ENCODE peak calls at places on chromosomes 16 and 17, in six cellular contexts. I is substantia nigra; K is lower leg skin; S is H54; P is activated T-helper 1 cell treated with anti-CD3 and anti-CD28 coated beads, Interleukin-2, amount 50 U/mL, for 16 hours; Y is ureter. V is an unnamed sample.

GRCh38 chr17:47324224-47325020 is 667 bp downstream of the EFCAB13 start:
- DNase-seq in I (peak; percentile 46), S (no peak), P (peak; percentile 7), K (peak; percentile 52), Y (peak; percentile 59), V (no peak)

GRCh38 chr17:77142689-77143088 is 1.9 kb downstream of the SEC14L1 start:
- DNase-seq in K (no peak), P (no peak), S (no peak), I (no peak), Y (no peak), V (no peak)

GRCh38 chr17:48704521-48704920 is 17.8 kb downstream of the PRAC1 start:
- DNase-seq in S (no peak), P (no peak), I (no peak), Y (no peak), K (no peak), V (no peak)

GRCh38 chr16:754208-755097 is 6.1 kb upstream of the MSLN start:
- DNase-seq in I (no peak), K (no peak), Y (no peak), P (no peak), S (no peak), V (no peak)

GRCh38 chr17:77375917-77376651 is 235.3 kb downstream of the SEC14L1 start:
- DNase-seq in Y (no peak), P (peak; percentile 43), S (no peak), I (no peak), K (no peak), V (no peak)

GRCh38 chr16:47110939-47111338 is 32.8 kb downstream of the NETO2 start:
- DNase-seq in Y (no peak), K (no peak), I (no peak), P (no peak), S (no peak), V (no peak)

GRCh38 chr16:86525696-86526095 is 15.4 kb downstream of the FOXF1 start:
- DNase-seq in Y (no peak), K (no peak), P (no peak), I (no peak), S (no peak), V (no peak)

GRCh38 chr17:54172654-54173316 is 350.1 kb downstream of the KIF2B start:
- DNase-seq in I (no peak), P (no peak), S (no peak), K (no peak), Y (no peak), V (no peak)

GRCh38 chr17:4499431-4500187 is 928 bp downstream of the SPNS2 start:
- DNase-seq in S (no peak), P (no peak), K (no peak), I (peak; percentile 38), Y (no peak), V (no peak)

GRCh38 chr17:2792541-2793169 is 3.6 kb upstream of the RAP1GAP2 start:
- DNase-seq in Y (no peak), P (peak; percentile 50), K (no peak), S (no peak), I (no peak), V (peak; percentile 80)

GRCh38 chr16:5578980-5579379 is 481.4 kb upstream of the EEF2KMT start:
- DNase-seq in P (no peak), K (no peak), I (no peak), S (no peak), Y (no peak), V (no peak)

GRCh38 chr16:50548659-50549560 is 714 bp downstream of the NKD1 start:
- DNase-seq in Y (no peak), K (no peak), S (no peak), P (no peak), I (no peak), V (no peak)

GRCh38 chr17:68290268-68290954 is 516 bp downstream of the SLC16A6 start:
- DNase-seq in Y (peak; percentile 56), S (no peak), I (no peak), P (peak; percentile 52), K (no peak), V (peak; percentile 61)

GRCh38 chr16:66058181-66058580 is 308.3 kb upstream of the CDH5 start:
- DNase-seq in Y (no peak), P (no peak), K (no peak), I (no peak), S (no peak), V (no peak)

GRCh38 chr17:279776-280175 is 72.8 kb downstream of the RPH3AL start:
- DNase-seq in P (no peak), Y (peak; percentile 37), K (no peak), I (no peak), S (no peak), V (no peak)

GRCh38 chr16:56849690-56850680 is 15.0 kb upstream of the SLC12A3 start:
- DNase-seq in S (no peak), P (no peak), K (no peak), I (no peak), Y (no peak), V (peak; percentile 13)

GRCh38 chr17:37067555-37068111 is 118.9 kb downstream of the AATF start:
- DNase-seq in S (peak; percentile 90), K (peak; percentile 56), Y (peak; percentile 73), P (no peak), I (no peak), V (no peak)

GRCh38 chr17:40806131-40806530 is 6.4 kb upstream of the KRT28 start:
- DNase-seq in S (no peak), Y (no peak), P (no peak), I (no peak), K (no peak), V (no peak)

GRCh38 chr17:57401556-57402488 is 145.5 kb downstream of the MSI2 start:
- DNase-seq in P (no peak), K (no peak), I (no peak), S (no peak), Y (no peak), V (no peak)

GRCh38 chr16:10828851-10829331 is 10.3 kb upstream of the TVP23A start:
- DNase-seq in Y (peak; percentile 93), P (no peak), S (peak; percentile 59), K (peak; percentile 83), I (peak; percentile 85), V (peak; percentile 94)

GRCh38 chr17:18262641-18263040 is 2.2 kb downstream of the MIEF2 start:
- DNase-seq in Y (peak; percentile 43), I (no peak), P (no peak), S (no peak), K (no peak), V (no peak)

GRCh38 chr17:39979021-39979660 is 1.5 kb upstream of the PSMD3 start:
- DNase-seq in P (no peak), Y (no peak), K (no peak), S (peak; percentile 72), I (no peak), V (no peak)

GRCh38 chr17:63124958-63125357 is 158.9 kb downstream of the TANC2 start:
- DNase-seq in S (no peak), P (no peak), I (no peak), K (no peak), Y (no peak), V (no peak)

GRCh38 chr17:76000016-76000754 is 470 bp upstream of the CDK3 start:
- DNase-seq in S (peak; percentile 91), Y (no peak), K (no peak), I (no peak), P (peak; percentile 40), V (peak; percentile 89)

GRCh38 chr16:89110641-89111040 is 17.0 kb downstream of the ACSF3 start:
- DNase-seq in P (no peak), K (no peak), I (no peak), Y (no peak), S (no peak), V (no peak)

GRCh38 chr16:424033-424622 is 1.3 kb upstream of the RAB11FIP3 start:
- DNase-seq in K (peak; percentile 89), S (peak; percentile 92), P (no peak), Y (peak; percentile 78), I (peak; percentile 61), V (peak; percentile 62)

GRCh38 chr17:5499790-5500189 is 13.4 kb downstream of the MIS12 start:
- DNase-seq in Y (no peak), I (peak; percentile 21), K (no peak), S (no peak), P (no peak), V (no peak)

GRCh38 chr17:45700171-45701090 is 83.7 kb upstream of the CRHR1 start:
- DNase-seq in S (no peak), I (no peak), P (no peak), K (no peak), Y (no peak), V (no peak)